ENCODE peak calls at places on chromosomes 7 and 10, in five cellular contexts. D is A549, X is HepG2, M is K562, R is GM12878. H is an unnamed sample.

GRCh38 chr7:97772034-97772891 is 40.4 kb downstream of the TAC1 start:
- DNase-seq in D (no peak), X (no peak), M (no peak), R (no peak), H (no peak)

GRCh38 chr10:87531908-87532622 is 27.4 kb downstream of the MINPP1 start:
- DNase-seq in D (no peak), X (no peak), M (no peak), R (no peak), H (peak)

GRCh38 chr10:60781678-60782077 is 3.4 kb downstream of the CDK1 start:
- DNase-seq in D (no peak), X (no peak), M (no peak), R (no peak), H (no peak)

GRCh38 chr10:17742918-17743317 is 9.1 kb upstream of the TMEM236 start:
- DNase-seq in D (peak), X (peak), M (peak), R (no peak), H (peak)

GRCh38 chr10:62305813-62306212 is 37.2 kb upstream of the RTKN2 start:
- DNase-seq in D (no peak), X (no peak), M (no peak), R (no peak), H (no peak)

GRCh38 chr10:48309711-48310226 is 3.3 kb downstream of the MAPK8 start:
- DNase-seq in D (peak), X (peak), M (no peak), R (no peak), H (peak)

GRCh38 chr10:44628921-44629320 is 244.0 kb upstream of the CXCL12 start:
- DNase-seq in D (no peak), X (no peak), M (peak), R (no peak), H (no peak)

GRCh38 chr10:26879744-26880143 is 19.0 kb upstream of the ABI1 start:
- DNase-seq in D (peak), X (no peak), M (no peak), R (no peak), H (no peak)

GRCh38 chr10:100359529-100360150 is 12.6 kb downstream of the SCD start:
- DNase-seq in D (no peak), X (peak), M (no peak), R (no peak), H (no peak)

GRCh38 chr7:104642551-104642950 is 314.1 kb downstream of the LHFPL3 start:
- DNase-seq in D (no peak), X (no peak), M (no peak), R (no peak), H (no peak)

GRCh38 chr10:86964061-86964846 is 4.0 kb upstream of the ADIRF start:
- DNase-seq in D (no peak), X (no peak), M (no peak), R (no peak), H (no peak)

GRCh38 chr7:85833071-85833470 is 646.2 kb upstream of the SEMA3D start:
- DNase-seq in D (no peak), X (no peak), M (no peak), R (no peak), H (no peak)

GRCh38 chr7:44321796-44322195 is 3.6 kb downstream of the CAMK2B start:
- DNase-seq in D (no peak), X (no peak), M (no peak), R (no peak), H (no peak)

GRCh38 chr10:116771891-116772290 is 29.5 kb upstream of the HSPA12A start:
- DNase-seq in D (no peak), X (no peak), M (no peak), R (no peak), H (no peak)

GRCh38 chr10:122786269-122786668 is 59.4 kb downstream of the CUZD1 start:
- DNase-seq in D (peak), X (peak), M (no peak), R (no peak), H (peak)

GRCh38 chr7:10205690-10206089 is 768.0 kb upstream of the PHF14 start:
- DNase-seq in D (no peak), X (no peak), M (no peak), R (no peak), H (no peak)

GRCh38 chr7:51148216-51148615 is 168.4 kb downstream of the COBL start:
- DNase-seq in D (no peak), X (no peak), M (no peak), R (no peak), H (no peak)

GRCh38 chr7:47481656-47482012 is 100.3 kb downstream of the TNS3 start:
- DNase-seq in D (no peak), X (no peak), M (no peak), R (no peak), H (no peak)

GRCh38 chr7:50210706-50211115 is 93.8 kb upstream of the IKZF1 start:
- DNase-seq in D (no peak), X (no peak), M (no peak), R (no peak), H (no peak)

GRCh38 chr7:49091519-49091918 is 167.2 kb downstream of the CDC14C start:
- DNase-seq in D (no peak), X (no peak), M (no peak), R (no peak), H (no peak)

GRCh38 chr10:14953452-14954000 is 370 bp downstream of the DCLRE1C start:
- DNase-seq in D (peak), X (no peak), M (peak), R (peak), H (peak)

GRCh38 chr10:36473122-36473521 is 652.3 kb upstream of the ANKRD30A start:
- DNase-seq in D (no peak), X (no peak), M (no peak), R (no peak), H (no peak)

GRCh38 chr7:2654059-2654458 is 22.3 kb downstream of the TTYH3 start:
- DNase-seq in D (no peak), X (no peak), M (no peak), R (no peak), H (no peak)

GRCh38 chr7:49700841-49701240 is 72.6 kb upstream of the VWC2 start:
- DNase-seq in D (no peak), X (no peak), M (no peak), R (no peak), H (no peak)

GRCh38 chr7:17090751-17091150 is 207.7 kb upstream of the AHR start:
- DNase-seq in D (no peak), X (no peak), M (no peak), R (no peak), H (no peak)

GRCh38 chr7:45915606-45916005 is 5.5 kb downstream of the IGFBP3 start:
- DNase-seq in D (no peak), X (no peak), M (no peak), R (no peak), H (no peak)

GRCh38 chr10:11515596-11516418 is 95.6 kb downstream of the USP6NL start:
- DNase-seq in D (peak), X (peak), M (peak), R (peak), H (peak)

DNA sequence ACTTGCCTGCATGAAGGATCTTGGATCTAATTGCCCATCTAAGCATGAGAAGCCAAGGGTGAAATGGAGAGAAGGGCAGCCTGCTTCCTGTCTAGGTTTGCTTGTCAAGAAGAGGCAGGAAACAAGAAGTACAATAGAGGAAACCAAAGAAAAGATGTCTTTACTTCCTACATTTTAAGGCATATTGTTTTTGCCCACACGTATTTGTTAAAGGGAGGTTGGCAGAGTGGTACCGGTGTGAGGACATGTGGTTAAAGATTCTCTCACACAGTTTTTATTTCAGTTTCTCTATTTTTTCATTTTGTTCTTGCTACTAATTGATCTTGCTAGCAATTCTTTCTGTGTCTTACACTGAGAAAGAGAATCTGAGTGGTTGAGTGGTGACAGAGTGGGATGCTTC is 6.0 kb upstream of the TAS2R38 start:
- DNase-seq in D (no peak), X (no peak), M (no peak), R (no peak), H (no peak)
- H3K27ac ChIP-seq in D (no peak), X (no peak), M (no peak), R (no peak), H (no peak)

DNA sequence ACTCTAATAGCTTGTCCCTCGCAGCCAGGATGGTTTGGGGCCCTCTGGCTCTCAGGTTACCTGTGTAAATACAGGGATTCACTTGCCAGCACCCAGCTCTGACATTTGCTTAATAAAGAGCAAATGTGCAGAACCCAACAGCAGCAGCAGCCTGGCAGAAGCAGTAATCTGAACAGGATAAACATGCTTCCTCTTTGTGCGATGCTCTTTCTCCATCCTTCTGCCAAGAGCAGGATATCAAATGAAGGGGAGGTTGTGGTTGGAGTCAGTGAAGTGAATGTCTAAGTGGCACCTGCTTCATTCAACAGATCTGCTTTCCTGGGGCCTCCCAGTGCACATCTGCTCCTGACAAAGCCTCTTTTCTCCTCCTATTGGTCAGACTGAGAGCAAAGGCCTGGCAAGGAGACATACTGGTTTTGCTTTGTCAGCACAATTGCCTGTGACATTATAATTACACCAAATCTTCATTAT is 130.3 kb downstream of the NRF1 start:
- DNase-seq in D (no peak), X (no peak), M (no peak), R (no peak), H (peak)
- TF ChIP-seq MYC in D (no peak), X (no peak), M (no peak), R (no peak), H (no peak)

GRCh38 chr10:93515963-93516450 is 19.6 kb downstream of the CEP55 start:
- DNase-seq in D (no peak), X (no peak), M (no peak), R (no peak), H (no peak)

GRCh38 chr10:93513091-93513490 is 16.7 kb downstream of the CEP55 start:
- DNase-seq in D (no peak), X (no peak), M (no peak), R (no peak), H (no peak)

GRCh38 chr10:93514496-93514895 is 18.1 kb downstream of the CEP55 start:
- DNase-seq in D (no peak), X (no peak), M (no peak), R (no peak), H (no peak)

GRCh38 chr10:93512565-93512964 is 16.2 kb downstream of the CEP55 start:
- DNase-seq in D (no peak), X (no peak), M (no peak), R (no peak), H (peak)

GRCh38 chr10:93515071-93515962 is 18.9 kb downstream of the CEP55 start:
- DNase-seq in D (no peak), X (no peak), M (no peak), R (no peak), H (peak)
- H3K4me3 ChIP-seq in D (no peak), X (no peak), M (no peak), R (no peak), H (no peak)

GRCh38 chr7:99019523-99020412 is 124.1 kb downstream of the SMURF1 start:
- DNase-seq in D (no peak), X (no peak), M (no peak), R (no peak), H (no peak)
- H3K27ac ChIP-seq in D (no peak), X (no peak), M (no peak), R (no peak), H (no peak)

DNA sequence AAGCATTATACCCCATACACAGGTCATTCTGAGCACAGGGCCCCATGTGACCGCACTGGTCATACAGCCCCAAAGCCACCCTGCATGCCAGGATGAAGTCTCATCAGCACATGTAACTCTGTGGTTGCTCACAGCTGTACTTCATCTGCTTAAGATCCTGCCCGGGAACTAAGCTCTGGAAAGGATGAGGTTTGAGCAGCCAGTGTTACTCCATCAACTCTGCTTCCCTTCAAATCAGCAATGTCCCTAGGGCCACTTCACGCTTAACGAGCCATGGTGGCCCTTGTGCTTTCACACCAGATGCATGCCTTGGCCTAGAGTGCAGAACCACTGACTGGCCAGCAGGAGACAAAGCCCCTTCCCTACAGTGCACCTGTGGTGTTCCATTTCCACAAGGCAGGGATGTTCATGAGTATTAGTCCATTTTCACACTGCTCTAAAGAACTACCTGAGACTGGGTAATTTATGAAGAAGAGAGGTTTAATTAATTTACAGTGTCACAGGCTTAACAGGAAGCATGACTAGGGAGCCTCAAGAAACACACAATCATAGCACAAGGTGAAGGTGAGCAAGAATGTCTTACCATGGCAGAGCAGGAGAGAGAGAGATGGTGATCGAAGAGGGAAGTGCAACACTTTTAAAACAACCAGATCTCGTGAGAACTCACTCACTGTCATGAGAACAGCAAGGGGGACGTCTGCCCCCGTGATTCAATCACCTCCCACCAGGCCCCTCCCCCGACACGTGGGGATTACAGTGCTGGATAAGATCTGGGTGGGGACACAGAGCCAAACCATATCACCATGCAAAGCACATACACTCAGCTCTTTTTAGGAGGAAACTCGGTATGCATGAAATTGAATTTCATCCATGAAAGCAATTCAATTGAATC is 149.0 kb upstream of the CDCA7L start:
- DNase-seq in D (no peak), X (no peak), M (no peak), R (no peak), H (no peak)
- TF ChIP-seq MYC in D (no peak), X (no peak), M (no peak), R (no peak), H (no peak)

H was measured in endothelial cell of umbilical vein.